ENCODE peak calls at places on chromosomes 16 and 17, in seven cellular contexts. R is HCT116, U is breast epithelium, Z is stomach, B is pancreas, S is ovary, G is GM23338. E is an unnamed sample.

GRCh38 chr16:30064746-30065111 is 831 bp upstream of the ALDOA start:
- DNase-seq in R (no peak), U (no peak), Z (no peak), B (no peak), S (no peak), G (no peak), E (no peak)

GRCh38 chr17:38881600-38882191 is 11.8 kb downstream of the LASP1 start:
- DNase-seq in R (no peak), U (no peak), Z (peak; percentile 52), B (peak; percentile 41), S (peak; percentile 90), G (no peak), E (peak; percentile 90)

GRCh38 chr17:59300941-59301340 is 30.5 kb upstream of the YPEL2 start:
- DNase-seq in R (no peak), U (no peak), Z (no peak), B (no peak), S (no peak), G (no peak), E (no peak)

GRCh38 chr16:3171855-3172593 is 16.0 kb upstream of the OR1F1 start:
- DNase-seq in R (no peak), U (no peak), Z (no peak), B (no peak), S (no peak), G (peak; percentile 85), E (no peak)

GRCh38 chr16:67286441-67287235 is 7.3 kb downstream of the PLEKHG4 start:
- DNase-seq in R (no peak), U (no peak), Z (no peak), B (no peak), S (peak; percentile 50), G (no peak), E (no peak)

GRCh38 chr16:391885-392335 is 5.1 kb upstream of the NME4 start:
- DNase-seq in R (no peak), U (no peak), Z (peak; percentile 60), B (peak; percentile 62), S (peak; percentile 73), G (peak; percentile 86), E (peak; percentile 73)

GRCh38 chr17:43372273-43372911 is 26.4 kb upstream of the ARL4D start:
- DNase-seq in R (no peak), U (no peak), Z (no peak), B (no peak), S (peak; percentile 76), G (no peak), E (peak; percentile 44)

GRCh38 chr17:44307387-44308186 is 814 bp upstream of the RUNDC3A start:
- DNase-seq in R (no peak), U (no peak), Z (no peak), B (peak; percentile 66), S (peak; percentile 76), G (peak; percentile 82), E (peak; percentile 46)

GRCh38 chr17:58200024-58200633 is 7.6 kb downstream of the EPX start:
- DNase-seq in R (peak; percentile 63), U (no peak), Z (peak; percentile 46), B (peak; percentile 60), S (no peak), G (peak; percentile 91), E (peak; percentile 53)

GRCh38 chr16:20114356-20114755 is 40.7 kb upstream of the GPR139 start:
- DNase-seq in R (peak; percentile 53), U (no peak), Z (no peak), B (peak; percentile 72), S (no peak), G (no peak), E (no peak)

GRCh38 chr16:56807011-56807675 is 57.9 kb upstream of the SLC12A3 start:
- DNase-seq in R (no peak), U (no peak), Z (no peak), B (no peak), S (no peak), G (no peak), E (peak; percentile 68)

GRCh38 chr17:39165178-39165843 is 650 bp downstream of the ARL5C start:
- DNase-seq in R (no peak), U (no peak), Z (no peak), B (no peak), S (no peak), G (peak; percentile 64), E (no peak)

GRCh38 chr17:79081571-79082276 is 7.1 kb downstream of the ENGASE start:
- DNase-seq in R (no peak), U (no peak), Z (no peak), B (no peak), S (no peak), G (no peak), E (no peak)

GRCh38 chr17:2400474-2400866 is 390 bp downstream of the MNT start:
- DNase-seq in R (no peak), U (no peak), Z (peak; percentile 54), B (peak; percentile 67), S (peak; percentile 76), G (peak; percentile 83), E (peak; percentile 40)

GRCh38 chr17:47318197-47318918 is 5.4 kb upstream of the EFCAB13 start:
- DNase-seq in R (no peak), U (no peak), Z (no peak), B (no peak), S (no peak), G (no peak), E (no peak)

GRCh38 chr16:3646348-3646920 is 8.1 kb upstream of the DNASE1 start:
- DNase-seq in R (peak; percentile 51), U (peak; percentile 72), Z (peak; percentile 73), B (peak; percentile 78), S (no peak), G (no peak), E (no peak)

GRCh38 chr16:67277999-67278772 is 1.1 kb upstream of the PLEKHG4 start:
- DNase-seq in R (no peak), U (no peak), Z (no peak), B (no peak), S (no peak), G (peak; percentile 80), E (peak; percentile 75)

GRCh38 chr17:1137465-1137894 is 42.3 kb downstream of the ABR start:
- DNase-seq in R (peak; percentile 92), U (no peak), Z (no peak), B (peak; percentile 51), S (no peak), G (peak; percentile 86), E (peak; percentile 30)

GRCh38 chr16:29662729-29663019 is 373 bp upstream of the SPN start:
- DNase-seq in R (no peak), U (no peak), Z (peak; percentile 27), B (no peak), S (no peak), G (no peak), E (no peak)

GRCh38 chr16:81096715-81097208 is 567 bp upstream of the GCSH start:
- DNase-seq in R (no peak), U (no peak), Z (no peak), B (peak; percentile 17), S (no peak), G (no peak), E (no peak)

GRCh38 chr16:13307255-13307654 is 405.9 kb downstream of the SHISA9 start:
- DNase-seq in R (no peak), U (no peak), Z (no peak), B (no peak), S (no peak), G (no peak), E (no peak)

GRCh38 chr17:50558091-50558490 is 2.4 kb upstream of the CACNA1G start:
- DNase-seq in R (no peak), U (no peak), Z (no peak), B (no peak), S (no peak), G (no peak), E (no peak)
- H3K4me3 ChIP-seq in R (no peak overlapping the region), U (no peak overlapping the region), Z (no peak overlapping the region), B (no peak overlapping the region), S (no peak overlapping the region), G (peak overlapping the region; percentile 62), E (no peak overlapping the region)

DNA sequence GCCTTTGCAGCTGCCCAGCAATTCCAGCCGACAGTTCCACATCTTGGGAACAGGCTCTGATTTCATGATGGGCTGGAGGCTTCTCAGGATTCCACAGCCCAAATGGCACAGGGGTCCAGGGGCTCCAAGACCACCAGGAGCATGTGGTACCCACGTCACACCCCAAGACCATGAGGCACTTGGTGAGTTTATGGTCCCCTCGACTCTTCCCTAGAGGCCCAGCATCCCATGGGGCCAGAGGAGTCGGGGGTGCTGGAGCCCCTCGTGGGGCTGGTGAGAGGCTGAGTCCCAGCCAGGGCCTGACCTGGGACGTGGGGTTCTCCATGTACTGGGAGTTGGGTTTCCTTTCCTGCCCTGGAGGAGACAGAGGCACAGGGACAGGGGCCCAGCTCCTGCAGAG is 10.1 kb upstream of the KRTAP17-1 start:
- DNase-seq in R (no peak), U (no peak), Z (no peak), B (no peak), S (no peak), G (no peak), E (no peak)
- H3K4me3 ChIP-seq in R (no peak overlapping the region), U (no peak overlapping the region), Z (no peak overlapping the region), B (no peak overlapping the region), S (no peak overlapping the region), G (no peak overlapping the region), E (no peak overlapping the region)

GRCh38 chr17:75878174-75878998 is at the start of gene TRIM47:
- DNase-seq in R (no peak), U (no peak), Z (peak; percentile 68), B (peak; percentile 76), S (peak; percentile 87), G (peak; percentile 77), E (peak; percentile 77)

GRCh38 chr17:75875940-75876189 is 2.5 kb downstream of the TRIM47 start:
- DNase-seq in R (no peak), U (peak; percentile 70), Z (no peak), B (no peak), S (no peak), G (no peak), E (no peak)

GRCh38 chr17:75876938-75877751 is 1.2 kb downstream of the TRIM47 start:
- DNase-seq in R (peak; percentile 87), U (peak; percentile 82), Z (peak; percentile 88), B (peak; percentile 93), S (peak; percentile 97), G (peak; percentile 45), E (peak; percentile 98)

GRCh38 chr17:75876190-75876937 is 2.0 kb downstream of the TRIM47 start:
- DNase-seq in R (peak; percentile 84), U (no peak), Z (peak; percentile 79), B (peak; percentile 92), S (no peak), G (peak; percentile 80), E (no peak)

GRCh38 chr17:75877752-75878173 is 618 bp downstream of the TRIM47 start:
- DNase-seq in R (no peak), U (peak; percentile 64), Z (peak; percentile 86), B (peak; percentile 82), S (peak; percentile 83), G (peak; percentile 91), E (peak; percentile 73)
- H3K4me3 ChIP-seq in R (peak overlapping the region; percentile 81), U (peak overlapping the region; percentile 58), Z (peak overlapping the region; percentile 69), B (peak overlapping the region; percentile 51), S (peak overlapping the region; percentile 48), G (peak overlapping the region; percentile 83), E (peak overlapping the region; percentile 90)

DNA sequence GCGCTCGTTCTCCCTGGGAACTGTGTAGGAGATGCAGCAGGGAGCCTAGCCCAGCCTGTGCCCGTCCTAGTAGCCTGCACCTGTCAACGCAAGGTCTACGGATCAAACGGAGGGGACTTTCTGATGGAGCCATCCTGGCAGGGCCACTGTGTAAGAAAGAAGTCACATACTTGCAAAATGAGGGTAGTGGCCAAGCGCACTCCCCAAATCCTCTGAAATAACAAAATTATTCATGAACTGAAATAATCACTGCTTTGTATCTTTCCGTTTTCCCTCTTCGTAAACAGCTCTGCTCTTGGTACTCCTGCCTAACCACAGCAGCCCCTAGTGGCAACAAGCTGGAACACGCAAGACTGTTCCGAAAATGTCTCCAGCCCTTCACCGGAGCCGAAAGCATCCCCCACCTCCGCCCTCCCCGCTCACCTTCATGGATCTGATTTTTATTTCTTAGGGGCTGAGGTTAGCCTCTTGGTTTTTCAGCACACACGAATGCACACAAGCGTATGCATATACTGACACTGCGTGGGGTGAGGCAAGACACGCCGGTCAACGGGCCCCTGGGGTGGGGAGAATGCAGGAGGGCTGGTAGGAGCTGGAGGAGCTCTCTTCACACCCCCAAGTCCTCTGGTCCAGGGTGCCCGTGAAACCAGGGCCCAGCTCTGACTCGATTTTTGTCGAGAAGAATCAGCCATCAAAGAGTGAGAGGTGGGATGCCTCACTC is 100.8 kb downstream of the ABCC12 start:
- DNase-seq in R (peak; percentile 35), U (no peak), Z (peak; percentile 47), B (peak; percentile 54), S (peak; percentile 52), G (peak; percentile 85), E (peak; percentile 77)
- H3K4me3 ChIP-seq in R (no peak overlapping the region), U (no peak overlapping the region), Z (no peak overlapping the region), B (no peak overlapping the region), S (no peak overlapping the region), G (peak overlapping the region; percentile 32), E (no peak overlapping the region)

E was measured in fibroblast of pulmonary artery.